ENCODE peak calls at places on chromosomes 2 and 18, in five cellular contexts. Z is heart left ventricle; Q is uterus; A is CD8-positive, alpha-beta T cell; G is aorta. K is an unnamed sample.

GRCh38 chr2:127094509-127095366 is 12.2 kb downstream of the BIN1 start:
- DNase-seq in Q (peak; percentile 55), G (peak; percentile 89), Z (peak; percentile 63), A (no peak), K (peak; percentile 46)

GRCh38 chr2:96773922-96774321 is 13.2 kb downstream of the CNNM4 start:
- DNase-seq in Z (no peak), G (no peak), A (peak; percentile 64), Q (no peak), K (peak; percentile 37)

GRCh38 chr2:46202987-46203386 is 94.2 kb upstream of the EPAS1 start:
- DNase-seq in Q (no peak), A (peak; percentile 37), G (no peak), Z (no peak), K (no peak)

GRCh38 chr2:236403811-236404210 is 139.6 kb upstream of the ASB18 start:
- DNase-seq in A (no peak), Q (no peak), G (no peak), Z (no peak), K (no peak)

GRCh38 chr2:20514596-20515269 is 67.9 kb downstream of the RHOB start:
- DNase-seq in Q (peak; percentile 59), G (no peak), A (no peak), Z (peak; percentile 64), K (no peak)

GRCh38 chr2:238107525-238108422 is 7.6 kb downstream of the ESPNL start:
- DNase-seq in Z (peak; percentile 40), A (no peak), G (no peak), Q (no peak), K (no peak)

GRCh38 chr2:44941551-44942234 is at the start of gene SIX3:
- DNase-seq in G (no peak), Q (no peak), A (no peak), Z (no peak), K (no peak)

GRCh38 chr2:43276962-43277383 is 50.6 kb upstream of the ZFP36L2 start:
- DNase-seq in A (no peak), G (no peak), Z (no peak), Q (peak; percentile 50), K (peak; percentile 20)

GRCh38 chr2:19538411-19538963 is 180.1 kb upstream of the OSR1 start:
- DNase-seq in Z (no peak), A (no peak), Q (peak; percentile 37), G (no peak), K (no peak)

GRCh38 chr2:211351998-211352397 is 795.6 kb downstream of the CPS1 start:
- DNase-seq in A (no peak), G (no peak), Z (peak; percentile 49), Q (no peak), K (no peak)

DNA sequence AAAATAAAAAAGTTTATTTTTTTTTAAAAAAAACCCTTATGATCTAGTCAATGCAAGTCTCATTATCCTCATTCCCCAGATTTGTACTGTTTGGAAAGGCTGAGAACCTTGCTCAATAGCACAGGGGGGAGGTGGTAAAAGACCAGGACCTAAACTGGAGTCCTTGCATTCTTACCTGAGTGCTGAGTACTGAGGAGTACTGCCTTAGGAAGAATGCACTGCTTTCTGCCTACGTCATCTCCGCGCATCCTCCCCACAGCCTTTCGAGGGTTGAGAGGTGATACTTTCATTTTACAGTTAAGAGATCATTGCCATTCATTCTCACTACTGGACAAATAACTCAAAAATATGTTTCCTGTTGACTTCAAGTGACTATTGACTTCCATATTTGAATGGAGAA is 73.8 kb downstream of the MAP3K20 start:
- DNase-seq in A (peak; percentile 54), Q (no peak), Z (no peak), G (no peak), K (no peak)
- H3K4me1 ChIP-seq in A (no peaks in the 10 kb centered on the region), Q (peaks cover 3% of the 10 kb centered on the region), Z (peaks cover 62% of the 10 kb centered on the region), G (peaks cover 3% of the 10 kb centered on the region), K (no peaks in the 10 kb centered on the region)

GRCh38 chr18:2984703-2985261 is 28.2 kb downstream of the LPIN2 start:
- DNase-seq in G (no peak), Z (no peak), A (no peak), Q (no peak), K (no peak)
- H3K4me1 ChIP-seq in G (peaks cover 3% of the 10 kb centered on the region), Z (peaks cover 38% of the 10 kb centered on the region), A (peaks cover 38% of the 10 kb centered on the region), Q (peaks cover 8% of the 10 kb centered on the region), K (no peaks in the 10 kb centered on the region)

GRCh38 chr2:207881902-207882301 is 112.2 kb upstream of the FZD5 start:
- DNase-seq in Z (no peak), A (no peak), Q (no peak), G (no peak), K (no peak)

GRCh38 chr2:207883002-207883780 is 113.5 kb upstream of the FZD5 start:
- DNase-seq in A (no peak), Z (no peak), Q (no peak), G (no peak), K (no peak)

GRCh38 chr2:207887570-207887969 is 117.9 kb upstream of the FZD5 start:
- DNase-seq in Q (no peak), Z (no peak), G (no peak), A (no peak), K (no peak)

GRCh38 chr2:207885010-207885409 is 115.3 kb upstream of the FZD5 start:
- DNase-seq in Q (no peak), G (no peak), A (no peak), Z (no peak), K (no peak)

DNA sequence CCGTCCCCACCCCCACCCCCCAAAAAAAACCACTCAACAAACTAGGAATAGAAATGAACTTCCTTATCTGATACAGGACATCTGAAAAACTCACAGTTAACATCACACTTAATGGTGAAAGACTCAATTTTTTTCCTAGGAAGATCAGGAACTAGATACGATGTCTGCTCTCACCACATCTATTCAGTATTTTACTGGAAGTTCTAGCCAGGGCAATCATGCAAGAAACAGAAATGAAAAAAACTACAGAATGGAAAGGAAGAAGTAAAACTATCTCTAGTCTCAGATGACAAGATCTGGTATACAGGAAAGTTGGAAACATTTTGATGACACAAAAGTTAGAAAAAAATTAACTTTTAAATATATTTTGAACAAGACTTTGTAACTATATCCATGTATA is 114.4 kb upstream of the FZD5 start:
- DNase-seq in Z (no peak), A (no peak), Q (no peak), G (no peak), K (no peak)
- H3K4me1 ChIP-seq in Z (peaks cover 15% of the 10 kb centered on the region), A (no peaks in the 10 kb centered on the region), Q (no peaks in the 10 kb centered on the region), G (no peaks in the 10 kb centered on the region), K (no peaks in the 10 kb centered on the region)

GRCh38 chr2:218289639-218290315 is 2.5 kb downstream of the TMBIM1 start:
- DNase-seq in A (no peak), Q (no peak), Z (no peak), G (no peak), K (peak; percentile 58)

GRCh38 chr2:218285604-218286003 is 6.7 kb downstream of the TMBIM1 start:
- DNase-seq in Q (no peak), G (peak; percentile 92), Z (peak; percentile 75), A (no peak), K (peak; percentile 88)

GRCh38 chr2:218284106-218284811 is 8.0 kb downstream of the TMBIM1 start:
- DNase-seq in A (peak; percentile 62), G (peak; percentile 87), Z (no peak), Q (no peak), K (no peak)

GRCh38 chr2:218290316-218291261 is 1.7 kb downstream of the TMBIM1 start:
- DNase-seq in G (no peak), Q (no peak), A (peak; percentile 69), Z (no peak), K (no peak)

GRCh38 chr2:218286570-218287459 is 5.5 kb downstream of the TMBIM1 start:
- DNase-seq in Q (peak; percentile 96), G (peak; percentile 95), A (peak; percentile 80), Z (peak; percentile 88), K (peak; percentile 90)
- H3K4me1 ChIP-seq in Q (peaks cover 56% of the 10 kb centered on the region), G (peaks cover 3% of the 10 kb centered on the region), A (peaks cover 93% of the 10 kb centered on the region), Z (peaks cover 96% of the 10 kb centered on the region), K (peaks cover 63% of the 10 kb centered on the region)

GRCh38 chr2:217839073-217839749 is 163.6 kb downstream of the TNS1 start:
- DNase-seq in Z (peak; percentile 55), Q (no peak), G (no peak), A (no peak), K (no peak)
- H3K4me1 ChIP-seq in Z (peaks cover 100% of the 10 kb centered on the region), Q (peaks cover 27% of the 10 kb centered on the region), G (no peaks in the 10 kb centered on the region), A (no peaks in the 10 kb centered on the region), K (peaks cover 4% of the 10 kb centered on the region)

GRCh38 chr18:63317556-63317946 is 2.0 kb downstream of the BCL2 start:
- DNase-seq in Z (no peak), G (no peak), A (no peak), Q (no peak), K (no peak)

GRCh38 chr18:63315879-63316278 is 3.7 kb downstream of the BCL2 start:
- DNase-seq in Z (no peak), A (no peak), G (no peak), Q (no peak), K (no peak)

GRCh38 chr18:63317982-63318881 is 1.3 kb downstream of the BCL2 start:
- DNase-seq in Q (peak; percentile 80), G (peak; percentile 89), A (peak; percentile 84), Z (peak; percentile 82), K (peak; percentile 51)

GRCh38 chr18:63314991-63315662 is 4.4 kb downstream of the BCL2 start:
- DNase-seq in Z (no peak), G (no peak), Q (no peak), A (no peak), K (no peak)

GRCh38 chr18:63316612-63317555 is 2.7 kb downstream of the BCL2 start:
- DNase-seq in Z (no peak), G (no peak), Q (no peak), A (no peak), K (no peak)
- H3K4me1 ChIP-seq in Z (peaks cover 49% of the 10 kb centered on the region), G (peaks cover 4% of the 10 kb centered on the region), Q (no peaks in the 10 kb centered on the region), A (peaks cover 41% of the 10 kb centered on the region), K (no peaks in the 10 kb centered on the region)

GRCh38 chr2:218271865-218272530 is 1.7 kb downstream of the PNKD start:
- DNase-seq in G (no peak), A (no peak), Z (no peak), Q (no peak), K (no peak)
- H3K4me1 ChIP-seq in G (no peaks in the 10 kb centered on the region), A (peaks cover 31% of the 10 kb centered on the region), Z (peaks cover 50% of the 10 kb centered on the region), Q (peaks cover 22% of the 10 kb centered on the region), K (peaks cover 12% of the 10 kb centered on the region)

GRCh38 chr2:225113356-225114015 is 71.2 kb upstream of the DOCK10 start:
- DNase-seq in A (no peak), Z (no peak), Q (no peak), G (no peak), K (no peak)
- H3K4me1 ChIP-seq in A (no peaks in the 10 kb centered on the region), Z (no peaks in the 10 kb centered on the region), Q (no peaks in the 10 kb centered on the region), G (no peaks in the 10 kb centered on the region), K (no peaks in the 10 kb centered on the region)

GRCh38 chr2:135093192-135093591 is 41.1 kb downstream of the RAB3GAP1 start:
- DNase-seq in Z (no peak), Q (no peak), A (no peak), G (no peak), K (no peak)

GRCh38 chr2:135093685-135094340 is 41.7 kb downstream of the RAB3GAP1 start:
- DNase-seq in A (no peak), G (no peak), Z (no peak), Q (no peak), K (no peak)

GRCh38 chr2:135094508-135094907 is 42.4 kb downstream of the RAB3GAP1 start:
- DNase-seq in Z (no peak), Q (no peak), G (no peak), A (no peak), K (no peak)

GRCh38 chr2:135095591-135095990 is 43.5 kb downstream of the RAB3GAP1 start:
- DNase-seq in G (no peak), Z (no peak), Q (no peak), A (no peak), K (no peak)

GRCh38 chr2:135091681-135092080 is 39.6 kb downstream of the RAB3GAP1 start:
- DNase-seq in Q (no peak), G (no peak), Z (no peak), A (no peak), K (no peak)
- H3K4me1 ChIP-seq in Q (no peaks in the 10 kb centered on the region), G (no peaks in the 10 kb centered on the region), Z (no peaks in the 10 kb centered on the region), A (no peaks in the 10 kb centered on the region), K (no peaks in the 10 kb centered on the region)

K was measured in prostate gland.